ENCODE peak calls at places on chromosomes 7 and 10, in eight cellular contexts. One of them, this sample, is unnamed.

GRCh38 chr7:117715784-117716445 is 157.3 kb downstream of the CTTNBP2 start:
- DNase-seq in uterus: no peak
- DNase-seq in mesothelial cell of epicardium: no peak
- DNase-seq in fibroblast of the aortic adventitia: peak; percentile 77
- DNase-seq in stomach: no peak
- DNase-seq in ascending aorta: no peak
- DNase-seq in AG09319: peak; percentile 32
- DNase-seq in cardiac fibroblast: peak; percentile 62
- DNase-seq in this sample: no peak

GRCh38 chr7:17090751-17091150 is 207.7 kb upstream of the AHR start:
- DNase-seq in uterus: no peak
- DNase-seq in mesothelial cell of epicardium: no peak
- DNase-seq in fibroblast of the aortic adventitia: peak; percentile 79
- DNase-seq in stomach: no peak
- DNase-seq in ascending aorta: no peak
- DNase-seq in AG09319: peak; percentile 59
- DNase-seq in cardiac fibroblast: peak; percentile 75
- DNase-seq in this sample: no peak

GRCh38 chr10:52198540-52198939 is 115.5 kb upstream of the DKK1 start:
- DNase-seq in uterus: no peak
- DNase-seq in mesothelial cell of epicardium: no peak
- DNase-seq in fibroblast of the aortic adventitia: peak; percentile 46
- DNase-seq in stomach: no peak
- DNase-seq in ascending aorta: no peak
- DNase-seq in AG09319: no peak
- DNase-seq in cardiac fibroblast: no peak
- DNase-seq in this sample: no peak

GRCh38 chr10:37304036-37304435 is 178.6 kb downstream of the ANKRD30A start:
- DNase-seq in uterus: no peak
- DNase-seq in mesothelial cell of epicardium: no peak
- DNase-seq in fibroblast of the aortic adventitia: no peak
- DNase-seq in stomach: no peak
- DNase-seq in ascending aorta: no peak
- DNase-seq in AG09319: no peak
- DNase-seq in cardiac fibroblast: no peak
- DNase-seq in this sample: no peak

GRCh38 chr10:49743464-49744075 is 18.6 kb downstream of the OGDHL start:
- DNase-seq in uterus: no peak
- DNase-seq in mesothelial cell of epicardium: no peak
- DNase-seq in fibroblast of the aortic adventitia: no peak
- DNase-seq in stomach: peak; percentile 15
- DNase-seq in ascending aorta: no peak
- DNase-seq in AG09319: no peak
- DNase-seq in cardiac fibroblast: no peak
- DNase-seq in this sample: no peak

GRCh38 chr7:142714375-142714774 is 34.9 kb upstream of the PRSS1 start:
- DNase-seq in uterus: no peak
- DNase-seq in mesothelial cell of epicardium: no peak
- DNase-seq in fibroblast of the aortic adventitia: no peak
- DNase-seq in stomach: no peak
- DNase-seq in ascending aorta: no peak
- DNase-seq in AG09319: no peak
- DNase-seq in cardiac fibroblast: no peak
- DNase-seq in this sample: no peak

GRCh38 chr10:7480742-7481381 is 70.0 kb upstream of the SFMBT2 start:
- DNase-seq in uterus: no peak
- DNase-seq in mesothelial cell of epicardium: no peak
- DNase-seq in fibroblast of the aortic adventitia: no peak
- DNase-seq in stomach: no peak
- DNase-seq in ascending aorta: no peak
- DNase-seq in AG09319: no peak
- DNase-seq in cardiac fibroblast: no peak
- DNase-seq in this sample: no peak

GRCh38 chr10:114412907-114413386 is 8.6 kb upstream of the AFAP1L2 start:
- DNase-seq in uterus: peak; percentile 49
- DNase-seq in mesothelial cell of epicardium: no peak
- DNase-seq in fibroblast of the aortic adventitia: peak; percentile 40
- DNase-seq in stomach: no peak
- DNase-seq in ascending aorta: no peak
- DNase-seq in AG09319: no peak
- DNase-seq in cardiac fibroblast: peak; percentile 62
- DNase-seq in this sample: no peak

GRCh38 chr10:75718996-75719395 is 287.6 kb downstream of the LRMDA start:
- DNase-seq in uterus: no peak
- DNase-seq in mesothelial cell of epicardium: no peak
- DNase-seq in fibroblast of the aortic adventitia: no peak
- DNase-seq in stomach: no peak
- DNase-seq in ascending aorta: no peak
- DNase-seq in AG09319: no peak
- DNase-seq in cardiac fibroblast: no peak
- DNase-seq in this sample: no peak

GRCh38 chr10:110568055-110568735 is 700 bp downstream of the SMC3 start:
- DNase-seq in uterus: peak; percentile 30
- DNase-seq in mesothelial cell of epicardium: no peak
- DNase-seq in fibroblast of the aortic adventitia: no peak
- DNase-seq in stomach: peak; percentile 46
- DNase-seq in ascending aorta: no peak
- DNase-seq in AG09319: no peak
- DNase-seq in cardiac fibroblast: peak; percentile 26
- DNase-seq in this sample: peak; percentile 62

GRCh38 chr10:127740596-127740995 is 3.6 kb downstream of the FOXI2 start:
- DNase-seq in uterus: no peak
- DNase-seq in mesothelial cell of epicardium: no peak
- DNase-seq in fibroblast of the aortic adventitia: no peak
- DNase-seq in stomach: no peak
- DNase-seq in ascending aorta: no peak
- DNase-seq in AG09319: no peak
- DNase-seq in cardiac fibroblast: no peak
- DNase-seq in this sample: no peak

GRCh38 chr10:122342293-122343134 is 32.0 kb upstream of the PLEKHA1 start:
- DNase-seq in uterus: peak; percentile 44
- DNase-seq in mesothelial cell of epicardium: no peak
- DNase-seq in fibroblast of the aortic adventitia: peak; percentile 72
- DNase-seq in stomach: no peak
- DNase-seq in ascending aorta: no peak
- DNase-seq in AG09319: peak; percentile 12
- DNase-seq in cardiac fibroblast: peak; percentile 70
- DNase-seq in this sample: peak; percentile 32

DNA sequence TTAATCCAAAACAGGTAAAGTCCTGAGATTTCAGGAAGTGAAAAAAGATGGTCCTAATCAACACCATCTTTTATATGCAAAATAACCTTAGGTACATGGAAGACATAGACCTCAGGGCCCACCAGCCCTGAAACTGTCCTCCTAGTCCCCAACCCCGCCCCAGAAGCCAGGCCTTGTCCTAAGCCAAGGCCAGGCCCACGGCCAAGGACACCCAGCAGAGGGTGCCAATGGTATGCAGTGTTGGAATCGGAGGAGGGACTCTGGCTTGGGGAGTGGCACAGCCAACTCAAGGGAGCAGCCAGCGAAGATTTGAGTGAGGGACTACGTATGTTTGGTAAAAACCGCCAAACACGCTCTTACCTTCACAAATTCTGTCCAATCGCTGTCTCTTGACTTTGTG is 96.7 kb downstream of the ZRANB1 start:
- DNase-seq in uterus: no peak
- DNase-seq in mesothelial cell of epicardium: no peak
- DNase-seq in fibroblast of the aortic adventitia: no peak
- DNase-seq in stomach: peak; percentile 81
- DNase-seq in ascending aorta: no peak
- DNase-seq in AG09319: no peak
- DNase-seq in cardiac fibroblast: no peak
- DNase-seq in this sample: no peak
- TF ChIP-seq CTCF in uterus: peak; percentile 5
- TF ChIP-seq CTCF in mesothelial cell of epicardium: no peak
- TF ChIP-seq CTCF in fibroblast of the aortic adventitia: no peak
- TF ChIP-seq CTCF in stomach: no peak
- TF ChIP-seq CTCF in ascending aorta: peak; percentile 37
- TF ChIP-seq CTCF in AG09319: no peak
- TF ChIP-seq CTCF in cardiac fibroblast: no peak
- TF ChIP-seq CTCF in this sample: no peak

GRCh38 chr7:158706273-158706704 is 1.7 kb upstream of the NCAPG2 start:
- DNase-seq in uterus: no peak
- DNase-seq in mesothelial cell of epicardium: no peak
- DNase-seq in fibroblast of the aortic adventitia: no peak
- DNase-seq in stomach: no peak
- DNase-seq in ascending aorta: no peak
- DNase-seq in AG09319: no peak
- DNase-seq in cardiac fibroblast: no peak
- DNase-seq in this sample: no peak
- TF ChIP-seq CTCF in uterus: no peak
- TF ChIP-seq CTCF in mesothelial cell of epicardium: no peak
- TF ChIP-seq CTCF in fibroblast of the aortic adventitia: no peak
- TF ChIP-seq CTCF in stomach: no peak
- TF ChIP-seq CTCF in ascending aorta: no peak
- TF ChIP-seq CTCF in AG09319: no peak
- TF ChIP-seq CTCF in cardiac fibroblast: no peak
- TF ChIP-seq CTCF in this sample: no peak

DNA sequence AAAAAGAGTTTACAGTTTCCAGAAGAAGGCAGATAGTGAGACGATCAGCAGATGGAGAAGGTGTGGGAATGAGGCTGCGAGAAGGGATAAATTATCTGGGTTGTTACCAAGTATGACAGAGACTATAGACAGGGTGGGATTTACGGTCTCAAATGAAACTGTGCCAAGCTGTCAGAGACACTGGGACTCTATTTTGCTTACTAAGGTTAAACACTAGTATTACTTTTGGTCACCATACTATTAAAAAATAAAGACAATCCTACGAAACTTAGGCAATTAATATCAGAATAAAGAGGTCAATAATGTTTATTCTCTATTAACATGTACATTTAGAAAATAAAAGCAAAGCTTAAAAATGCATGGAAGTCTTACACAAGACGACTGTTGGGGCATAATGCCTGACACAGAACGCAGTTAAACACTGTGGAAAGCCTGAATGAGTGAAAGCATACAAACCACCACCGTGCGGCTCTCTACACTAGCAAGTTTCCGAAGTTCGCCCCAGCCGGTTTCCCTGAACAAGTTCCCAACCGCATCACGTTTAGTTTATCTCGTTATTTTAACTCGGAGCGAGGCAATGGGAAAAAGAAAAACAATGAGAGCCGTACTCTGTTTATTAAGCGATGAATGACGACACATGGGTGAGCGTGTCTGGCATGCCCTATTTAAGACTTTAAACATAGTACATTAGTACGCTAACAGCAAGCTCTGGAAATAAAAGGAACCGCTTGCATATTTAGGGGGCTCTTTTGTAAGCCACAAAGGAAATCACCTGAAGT is 911 bp upstream of the CC2D2B start:
- DNase-seq in uterus: peak; percentile 45
- DNase-seq in mesothelial cell of epicardium: peak; percentile 51
- DNase-seq in fibroblast of the aortic adventitia: peak; percentile 69
- DNase-seq in stomach: peak; percentile 51
- DNase-seq in ascending aorta: no peak
- DNase-seq in AG09319: peak; percentile 12
- DNase-seq in cardiac fibroblast: peak; percentile 70
- DNase-seq in this sample: peak; percentile 25
- TF ChIP-seq CTCF in uterus: peak; percentile 8
- TF ChIP-seq CTCF in mesothelial cell of epicardium: no peak
- TF ChIP-seq CTCF in fibroblast of the aortic adventitia: peak; percentile 44
- TF ChIP-seq CTCF in stomach: no peak
- TF ChIP-seq CTCF in ascending aorta: peak; percentile 15
- TF ChIP-seq CTCF in AG09319: peak; percentile 26
- TF ChIP-seq CTCF in cardiac fibroblast: peak; percentile 36
- TF ChIP-seq CTCF in this sample: no peak

DNA sequence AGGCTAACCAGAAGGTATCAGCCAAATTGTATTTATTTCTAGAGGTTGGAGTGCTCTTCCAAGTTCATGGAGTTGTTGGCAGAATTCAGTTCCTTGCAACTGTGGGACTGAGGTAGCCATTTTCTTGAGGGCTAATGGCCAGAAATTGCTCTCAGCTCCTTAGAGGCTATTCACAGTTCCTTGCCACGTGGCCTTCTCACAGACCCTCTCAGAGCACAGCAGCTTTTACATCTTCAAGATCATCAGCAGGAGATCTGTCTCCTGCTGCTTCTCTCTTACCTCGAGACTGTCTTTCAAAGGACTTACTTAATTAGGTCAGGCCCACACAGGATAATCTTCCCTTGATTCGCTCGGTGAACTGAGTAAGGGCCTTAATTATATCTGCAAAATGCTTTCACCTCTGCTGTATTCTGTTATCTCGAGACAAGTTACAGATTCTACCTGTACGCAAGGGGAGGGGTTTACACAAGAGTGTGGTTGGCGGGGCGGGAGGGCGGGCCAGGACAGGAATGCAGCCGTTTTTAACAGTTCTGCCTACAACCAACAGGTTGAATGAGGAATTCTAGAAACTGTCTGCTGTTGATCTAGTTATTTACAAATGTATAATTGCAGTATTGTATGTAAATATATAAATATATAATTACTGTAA is 15.0 kb downstream of the MIOS start:
- DNase-seq in uterus: no peak
- DNase-seq in mesothelial cell of epicardium: no peak
- DNase-seq in fibroblast of the aortic adventitia: no peak
- DNase-seq in stomach: no peak
- DNase-seq in ascending aorta: no peak
- DNase-seq in AG09319: no peak
- DNase-seq in cardiac fibroblast: no peak
- DNase-seq in this sample: no peak
- TF ChIP-seq CTCF in uterus: no peak
- TF ChIP-seq CTCF in mesothelial cell of epicardium: no peak
- TF ChIP-seq CTCF in fibroblast of the aortic adventitia: no peak
- TF ChIP-seq CTCF in stomach: no peak
- TF ChIP-seq CTCF in ascending aorta: no peak
- TF ChIP-seq CTCF in AG09319: no peak
- TF ChIP-seq CTCF in cardiac fibroblast: no peak
- TF ChIP-seq CTCF in this sample: no peak

DNA sequence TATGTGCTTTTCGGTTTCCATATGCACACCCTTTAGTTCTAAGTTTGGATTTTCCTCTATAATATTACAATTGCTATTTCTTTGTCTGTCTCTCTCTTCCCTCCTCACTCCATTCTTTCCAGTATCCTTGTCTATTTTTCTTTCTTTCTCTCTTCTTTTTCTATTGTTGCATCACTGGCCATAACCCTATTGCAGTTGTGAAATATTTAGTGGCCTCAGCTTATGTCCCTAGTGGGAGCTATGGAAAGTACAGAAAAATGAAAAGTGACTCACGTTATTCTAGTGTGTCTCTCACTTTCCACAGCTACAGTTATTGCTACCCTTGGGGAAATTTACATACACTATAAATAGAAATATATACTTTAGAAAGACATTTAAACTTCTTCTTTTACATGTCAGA is 59.1 kb downstream of the CNTNAP2 start:
- DNase-seq in uterus: no peak
- DNase-seq in mesothelial cell of epicardium: no peak
- DNase-seq in fibroblast of the aortic adventitia: no peak
- DNase-seq in stomach: no peak
- DNase-seq in ascending aorta: no peak
- DNase-seq in AG09319: no peak
- DNase-seq in cardiac fibroblast: peak; percentile 17
- DNase-seq in this sample: no peak
- TF ChIP-seq CTCF in uterus: no peak
- TF ChIP-seq CTCF in mesothelial cell of epicardium: no peak
- TF ChIP-seq CTCF in fibroblast of the aortic adventitia: no peak
- TF ChIP-seq CTCF in stomach: no peak
- TF ChIP-seq CTCF in ascending aorta: no peak
- TF ChIP-seq CTCF in AG09319: no peak
- TF ChIP-seq CTCF in cardiac fibroblast: no peak
- TF ChIP-seq CTCF in this sample: peak; percentile 42

This sample was measured in glutamatergic neuron.